ENCODE peak calls at places on chromosomes 7 and 10, in four cellular contexts. Z is A549, I is K562, L is HepG2. M is an unnamed sample.

GRCh38 chr7:36937754-36938551 is 213.7 kb upstream of the AOAH start:
- DNase-seq in L (no peak), I (no peak), Z (no peak), M (no peak)

GRCh38 chr7:121938429-121938996 is 65.6 kb downstream of the PTPRZ1 start:
- DNase-seq in I (no peak), L (no peak), Z (no peak), M (peak; percentile 33)

GRCh38 chr10:5509236-5509635 is 9.9 kb upstream of the CALML5 start:
- DNase-seq in I (no peak), Z (no peak), L (no peak), M (no peak)

GRCh38 chr7:157771689-157772088 is 434.9 kb downstream of the DNAJB6 start:
- DNase-seq in L (no peak), Z (no peak), I (no peak), M (no peak)

GRCh38 chr7:132065193-132065972 is 509.0 kb upstream of the PODXL start:
- DNase-seq in I (no peak), Z (peak; percentile 90), L (no peak), M (no peak)

GRCh38 chr7:40608321-40609075 is 473.7 kb downstream of the SUGCT start:
- DNase-seq in I (no peak), L (no peak), Z (no peak), M (no peak)

GRCh38 chr7:114426380-114426779 is 11.8 kb downstream of the FOXP2 start:
- DNase-seq in Z (no peak), I (no peak), L (no peak), M (no peak)

GRCh38 chr7:53993205-53993604 is 549.0 kb upstream of the VSTM2A start:
- DNase-seq in I (no peak), Z (no peak), L (no peak), M (no peak)

GRCh38 chr10:95445837-95446347 is 115.3 kb downstream of the SORBS1 start:
- DNase-seq in Z (peak; percentile 81), I (peak; percentile 63), L (peak; percentile 60), M (peak; percentile 67)

GRCh38 chr7:43639858-43640491 is 57.1 kb downstream of the STK17A start:
- DNase-seq in L (peak; percentile 98), Z (peak; percentile 32), I (no peak), M (no peak)

GRCh38 chr10:110171032-110171431 is 36.4 kb upstream of the MXI1 start:
- DNase-seq in L (no peak), Z (no peak), I (no peak), M (no peak)

GRCh38 chr7:47937711-47938573 is 10.3 kb downstream of the PKD1L1 start:
- DNase-seq in Z (no peak), I (no peak), L (no peak), M (no peak)

GRCh38 chr7:158957921-158958471 is 101.6 kb downstream of the DYNC2I1 start:
- DNase-seq in Z (no peak), I (peak; percentile 82), L (no peak), M (peak; percentile 84)

GRCh38 chr7:115249080-115249479 is 327.2 kb downstream of the MDFIC start:
- DNase-seq in L (no peak), Z (no peak), I (no peak), M (no peak)

GRCh38 chr10:90179696-90180407 is 478.5 kb downstream of the KIF20B start:
- DNase-seq in Z (peak; percentile 31), I (no peak), L (no peak), M (no peak)

GRCh38 chr10:1293636-1294440 is 237.7 kb downstream of the WDR37 start:
- DNase-seq in L (no peak), Z (no peak), I (no peak), M (no peak)

GRCh38 chr7:99218406-99219184 is 10.7 kb upstream of the KPNA7 start:
- DNase-seq in L (no peak), I (no peak), Z (no peak), M (no peak)

GRCh38 chr7:113608786-113609185 is 310.0 kb downstream of the PPP1R3A start:
- DNase-seq in L (no peak), I (no peak), Z (no peak), M (no peak)

GRCh38 chr10:123999956-124000615 is 93.3 kb downstream of the CHST15 start:
- DNase-seq in I (no peak), Z (no peak), L (no peak), M (no peak)

GRCh38 chr10:10831085-10831484 is 186.6 kb upstream of the CELF2 start:
- DNase-seq in Z (no peak), I (no peak), L (no peak), M (no peak)

GRCh38 chr10:65796472-65796871 is 1129.4 kb upstream of the LRRTM3 start:
- DNase-seq in Z (no peak), I (no peak), L (no peak), M (no peak)

GRCh38 chr7:71604818-71605414 is 473.0 kb downstream of the GALNT17 start:
- DNase-seq in I (no peak), L (no peak), Z (peak; percentile 1), M (no peak)

GRCh38 chr10:102741848-102742247 is 1.9 kb upstream of the WBP1L start:
- DNase-seq in L (no peak), I (no peak), Z (no peak), M (no peak)

GRCh38 chr10:94361161-94361794 is 1.5 kb downstream of the NOC3L start:
- DNase-seq in L (peak; percentile 43), I (no peak), Z (peak; percentile 21), M (no peak)

DNA sequence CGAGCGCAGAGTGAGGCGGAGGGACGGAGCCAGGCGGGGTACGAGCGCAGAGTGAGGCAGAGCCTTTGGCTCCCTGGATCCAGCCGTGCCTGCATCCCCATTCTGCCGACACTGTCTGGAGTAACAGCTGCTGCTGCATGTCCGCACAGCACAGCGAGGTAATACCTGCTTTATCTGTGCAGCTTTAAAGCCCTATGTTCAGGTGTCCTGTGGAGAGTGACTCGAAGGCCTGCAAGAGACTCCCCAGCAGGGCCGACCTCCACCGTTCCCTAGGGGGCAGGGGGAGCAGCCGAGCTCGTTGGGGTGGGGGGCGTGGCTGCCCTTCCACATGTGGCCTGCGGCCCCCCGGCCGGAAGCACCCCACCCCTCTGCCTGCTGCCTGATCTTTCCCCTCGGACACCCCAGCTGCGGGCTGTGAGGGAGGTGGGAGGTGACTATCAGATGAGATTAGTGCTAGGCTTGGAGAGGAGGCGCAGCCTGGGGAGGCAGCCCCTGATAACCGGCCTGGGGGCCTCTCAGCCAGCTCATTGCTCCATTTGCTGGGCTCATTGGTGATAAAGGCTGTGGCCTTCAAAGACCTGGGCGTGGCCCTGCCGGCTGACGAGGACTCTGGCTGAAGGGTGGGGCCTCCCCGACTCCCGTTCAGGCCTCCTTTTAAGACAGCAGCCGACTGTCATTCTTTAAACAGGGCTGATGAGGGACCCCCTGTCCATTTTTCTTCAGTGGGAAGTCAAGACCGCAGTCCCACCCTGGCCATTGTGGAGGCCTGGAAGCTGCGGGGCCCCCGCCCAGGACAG is 8.0 kb downstream of the VENTX start:
- DNase-seq in L (peak; percentile 41), I (peak; percentile 86), Z (peak; percentile 37), M (no peak)
- TF ChIP-seq NR3C1 in L (no peak), I (no peak), Z (no peak), M (no peak)

GRCh38 chr7:44914992-44915607 is 29.8 kb upstream of the PURB start:
- DNase-seq in Z (no peak), L (no peak), I (no peak), M (no peak)
- TF ChIP-seq NR3C1 in Z (no peak), L (no peak), I (no peak), M (no peak)

GRCh38 chr7:38563736-38564135 is 67.4 kb downstream of the AMPH start:
- DNase-seq in L (no peak), Z (no peak), I (no peak), M (no peak)

GRCh38 chr7:38565289-38565688 is 65.9 kb downstream of the AMPH start:
- DNase-seq in Z (no peak), L (no peak), I (no peak), M (no peak)

GRCh38 chr7:38558786-38559185 is 72.4 kb downstream of the AMPH start:
- DNase-seq in L (no peak), I (no peak), Z (no peak), M (no peak)

GRCh38 chr7:38561166-38561565 is 70.0 kb downstream of the AMPH start:
- DNase-seq in Z (no peak), I (no peak), L (no peak), M (no peak)
- TF ChIP-seq NR3C1 in Z (no peak), I (no peak), L (no peak), M (no peak)

DNA sequence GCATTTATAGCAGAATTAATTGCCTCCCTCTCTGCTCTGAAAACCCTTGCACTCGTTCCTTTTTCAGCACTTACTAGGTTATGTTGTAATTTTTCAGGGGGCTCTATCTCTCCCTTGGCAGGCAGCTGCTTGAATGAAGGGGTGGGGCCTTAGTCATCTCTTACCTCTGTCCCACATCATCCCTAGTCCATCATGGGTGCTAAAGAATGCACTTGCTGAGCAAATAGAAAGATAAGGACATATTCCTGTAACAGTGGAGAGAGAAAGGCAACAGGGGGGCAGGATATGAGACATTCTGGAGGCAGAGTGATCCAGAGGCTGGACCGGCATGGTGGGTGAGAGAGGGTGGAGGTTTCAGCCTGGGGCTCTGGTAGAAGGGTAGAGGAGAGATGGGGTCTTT is 60.0 kb downstream of the MINDY4 start:
- DNase-seq in Z (no peak), L (no peak), I (no peak), M (no peak)
- TF ChIP-seq NR3C1 in Z (no peak), L (no peak), I (no peak), M (no peak)

GRCh38 chr7:542935-543789 is 23.5 kb upstream of the PDGFA start:
- DNase-seq in L (peak; percentile 37), Z (peak; percentile 81), I (peak; percentile 40), M (no peak)
- TF ChIP-seq NR3C1 in L (no peak), Z (no peak), I (no peak), M (no peak)

GRCh38 chr7:80732635-80733034 is 94.2 kb downstream of the CD36 start:
- DNase-seq in Z (peak; percentile 40), L (peak; percentile 10), I (peak; percentile 30), M (no peak)

GRCh38 chr7:80724249-80724871 is 85.9 kb downstream of the CD36 start:
- DNase-seq in L (peak; percentile 13), I (no peak), Z (no peak), M (no peak)

GRCh38 chr7:80725181-80725611 is 86.8 kb downstream of the CD36 start:
- DNase-seq in L (no peak), Z (no peak), I (no peak), M (no peak)

GRCh38 chr7:80726731-80727130 is 88.3 kb downstream of the CD36 start:
- DNase-seq in Z (no peak), L (no peak), I (no peak), M (no peak)

DNA sequence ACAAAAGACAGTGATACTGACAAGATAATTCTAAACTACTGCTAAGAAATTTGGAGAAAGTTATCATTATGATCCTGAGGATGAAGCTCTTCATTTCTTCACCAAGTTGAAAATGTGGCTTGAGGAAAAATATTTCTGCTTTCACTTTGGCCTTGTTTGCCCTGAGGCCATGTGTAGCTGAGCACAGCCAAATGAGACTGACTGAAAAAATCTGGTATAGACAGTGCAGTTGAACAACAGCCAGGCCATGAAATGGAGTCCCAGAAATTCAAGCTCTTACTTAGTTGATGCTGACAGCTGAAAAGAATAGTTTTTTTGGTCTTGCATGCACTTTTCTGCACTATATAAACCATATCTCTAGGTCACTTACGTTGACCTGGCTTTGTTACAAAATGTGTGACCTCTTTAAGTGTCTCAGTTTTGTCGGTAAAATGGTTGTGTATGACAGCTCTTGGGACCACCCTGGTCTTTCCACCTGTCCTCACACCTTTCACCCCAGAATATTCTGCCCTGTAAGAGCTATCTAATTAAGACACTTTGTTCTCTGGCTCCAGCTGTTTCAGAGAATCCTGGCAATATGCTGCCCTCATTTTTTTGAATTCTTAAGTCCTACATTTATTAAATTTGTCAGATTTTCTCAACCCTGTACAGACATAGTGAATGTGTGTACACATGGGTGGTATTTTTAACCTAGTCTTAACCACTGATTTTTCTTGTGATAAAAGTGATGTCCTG is 91.3 kb downstream of the CD36 start:
- DNase-seq in I (no peak), Z (no peak), L (no peak), M (no peak)
- TF ChIP-seq NR3C1 in I (no peak), Z (no peak), L (no peak), M (no peak)

M was measured in WTC11.